ENCODE peak calls at places on chromosome 16, in four cellular contexts. Q is activated naive CD4-positive, alpha-beta T cell; O is fibroblast of the conjunctiva; D is stimulated activated CD4-positive, alpha-beta T cell treated with anti-CD3 and anti-CD28 coated beads, Interleukin-2, amount 100 ng/mL, for 24 hours. C is an unnamed sample.

GRCh38 chr16:86772671-86773338 is 194.5 kb downstream of the FOXL1 start:
- DNase-seq in O (no peak), Q (no peak), D (no peak), C (peak)

GRCh38 chr16:25570131-25570530 is 121.6 kb upstream of the HS3ST4 start:
- DNase-seq in D (no peak), Q (no peak), O (no peak), C (peak)

GRCh38 chr16:65414284-65414984 is 292.6 kb upstream of the CDH11 start:
- DNase-seq in O (peak), Q (no peak), D (no peak), C (peak)

GRCh38 chr16:54398986-54399385 is 112.4 kb upstream of the IRX3 start:
- DNase-seq in O (no peak), Q (no peak), D (no peak), C (no peak)

GRCh38 chr16:85449195-85449884 is 163.8 kb upstream of the GSE1 start:
- DNase-seq in O (no peak), Q (no peak), D (no peak), C (no peak)

GRCh38 chr16:70018254-70018653 is 67.1 kb downstream of the CLEC18A start:
- DNase-seq in O (peak), D (peak), Q (no peak), C (peak)

GRCh38 chr16:5428932-5429331 is 331.3 kb upstream of the EEF2KMT start:
- DNase-seq in O (no peak), Q (no peak), D (no peak), C (no peak)

GRCh38 chr16:26605872-26606271 is 460.9 kb upstream of the C16orf82 start:
- DNase-seq in O (no peak), D (no peak), Q (no peak), C (no peak)

GRCh38 chr16:8391219-8391757 is 199.0 kb downstream of the TMEM114 start:
- DNase-seq in Q (no peak), O (no peak), D (no peak), C (no peak)

GRCh38 chr16:19131809-19132777 is 18.3 kb downstream of the ITPRIPL2 start:
- DNase-seq in Q (no peak), D (no peak), O (no peak), C (no peak)

GRCh38 chr16:56311208-56312027 is 113.9 kb downstream of the AMFR start:
- DNase-seq in O (no peak), Q (no peak), D (no peak), C (no peak)

GRCh38 chr16:86952769-86953168 is 364.4 kb downstream of the C16orf95 start:
- DNase-seq in O (no peak), D (no peak), Q (no peak), C (peak)

GRCh38 chr16:67260426-67261063 is 11.8 kb downstream of the SLC9A5 start:
- DNase-seq in O (no peak), D (no peak), Q (no peak), C (peak)

GRCh38 chr16:87366288-87366687 is 17.3 kb downstream of the FBXO31 start:
- DNase-seq in O (no peak), Q (no peak), D (no peak), C (no peak)

GRCh38 chr16:64882385-64882784 is 239.5 kb downstream of the CDH11 start:
- DNase-seq in O (no peak), D (no peak), Q (no peak), C (no peak)

GRCh38 chr16:83887088-83887487 is 11.8 kb upstream of the MLYCD start:
- DNase-seq in D (no peak), O (no peak), Q (no peak), C (no peak)

GRCh38 chr16:19879241-19879792 is 5.3 kb downstream of the GPRC5B start:
- DNase-seq in D (no peak), O (no peak), Q (no peak), C (peak)

GRCh38 chr16:75462804-75463203 is 1.7 kb downstream of the TMEM170A start:
- DNase-seq in D (no peak), O (no peak), Q (no peak), C (no peak)

GRCh38 chr16:88888778-88889387 is 22.4 kb upstream of the PABPN1L start:
- DNase-seq in O (no peak), D (no peak), Q (no peak), C (no peak)

GRCh38 chr16:74811911-74812310 is 37.3 kb upstream of the FA2H start:
- DNase-seq in O (no peak), D (no peak), Q (no peak), C (no peak)

GRCh38 chr16:29791845-29792797 is 1.6 kb downstream of the KIF22 start:
- DNase-seq in D (no peak), O (no peak), Q (no peak), C (no peak)

GRCh38 chr16:66326995-66327513 is 39.4 kb upstream of the CDH5 start:
- DNase-seq in D (no peak), O (no peak), Q (no peak), C (no peak)

GRCh38 chr16:3654249-3654991 is at the start of gene DNASE1:
- DNase-seq in D (peak), Q (peak), O (peak), C (peak)

GRCh38 chr16:87822571-87822970 is 46.7 kb downstream of the SLC7A5 start:
- DNase-seq in O (no peak), Q (no peak), D (no peak), C (no peak)

GRCh38 chr16:25033852-25034251 is 18.7 kb upstream of the ARHGAP17 start:
- DNase-seq in Q (no peak), D (no peak), O (peak), C (no peak)

GRCh38 chr16:75526032-75526790 is 9.7 kb downstream of the CHST5 start:
- DNase-seq in D (no peak), Q (no peak), O (no peak), C (no peak)

GRCh38 chr16:27111486-27111885 is 44.8 kb downstream of the C16orf82 start:
- DNase-seq in O (no peak), Q (no peak), D (no peak), C (no peak)

GRCh38 chr16:68387301-68387700 is 61.0 kb downstream of the SMPD3 start:
- DNase-seq in D (no peak), Q (no peak), O (no peak), C (no peak)

GRCh38 chr16:84314814-84315213 is 20.1 kb downstream of the WFDC1 start:
- DNase-seq in Q (no peak), D (no peak), O (no peak), C (no peak)

GRCh38 chr16:57475711-57476339 is 10.5 kb downstream of the DOK4 start:
- DNase-seq in D (peak), Q (peak), O (no peak), C (no peak)

GRCh38 chr16:66933776-66934137 is 445 bp downstream of the CIAO2B start:
- DNase-seq in O (no peak), D (peak), Q (no peak), C (peak)

GRCh38 chr16:49855280-49855821 is 561 bp downstream of the ZNF423 start:
- DNase-seq in O (peak), Q (peak), D (peak), C (peak)

GRCh38 chr16:51383909-51384308 is 232.8 kb upstream of the SALL1 start:
- DNase-seq in Q (no peak), O (no peak), D (no peak), C (no peak)

GRCh38 chr16:50195276-50195675 is 42.2 kb downstream of the TENT4B start:
- DNase-seq in Q (no peak), O (no peak), D (no peak), C (peak)

GRCh38 chr16:2194166-2194834 is 2.1 kb downstream of the CASKIN1 start:
- DNase-seq in O (peak), Q (no peak), D (no peak), C (peak)

GRCh38 chr16:10876305-10876704 is 697 bp upstream of the CIITA start:
- DNase-seq in O (no peak), Q (no peak), D (no peak), C (no peak)

GRCh38 chr16:19555938-19556778 is 655 bp downstream of the VPS35L start:
- DNase-seq in D (peak), O (peak), Q (no peak), C (peak)

GRCh38 chr16:73217654-73218053 is 169.7 kb upstream of the ZFHX3 start:
- DNase-seq in O (no peak), Q (no peak), D (no peak), C (no peak)